ENCODE peak calls at places on chromosomes 11 and 22, in seven cellular contexts. P is neural progenitor cell, C is GM23338, U is HCT116, K is PC-3, E is hepatocyte, O is GM23248. G is an unnamed sample.

GRCh38 chr11:78023426-78023825 is 350 bp upstream of the KCTD14 start:
- DNase-seq in P (no peak), C (no peak), U (no peak), K (no peak), E (no peak), O (no peak), G (no peak)

GRCh38 chr11:128737704-128738103 is 43.8 kb downstream of the FLI1 start:
- DNase-seq in P (no peak), C (no peak), U (no peak), K (no peak), E (no peak), O (no peak), G (no peak)

GRCh38 chr22:43177479-43177878 is 9.5 kb downstream of the TTLL12 start:
- DNase-seq in P (no peak), C (no peak), U (no peak), K (no peak), E (no peak), O (no peak), G (no peak)

GRCh38 chr11:69799097-69799496 is 20.1 kb downstream of the FGF3 start:
- DNase-seq in P (no peak), C (no peak), U (no peak), K (no peak), E (no peak), O (no peak), G (no peak)

GRCh38 chr11:7050191-7050590 is 29.9 kb downstream of the NLRP14 start:
- DNase-seq in P (no peak), C (no peak), U (no peak), K (no peak), E (no peak), O (no peak), G (no peak)

GRCh38 chr22:20011123-20011992 is 5.3 kb downstream of the ARVCF start:
- DNase-seq in P (no peak), C (no peak), U (no peak), K (no peak), E (no peak), O (no peak), G (no peak)

GRCh38 chr11:10638285-10638684 is 55.3 kb downstream of the IRAG1 start:
- DNase-seq in P (no peak), C (no peak), U (no peak), K (no peak), E (peak; percentile 50), O (peak; percentile 51), G (no peak)

GRCh38 chr11:132402056-132402684 is 1031.8 kb downstream of the NTM start:
- DNase-seq in P (peak; percentile 80), C (peak; percentile 79), U (no peak), K (peak; percentile 22), E (peak; percentile 65), O (peak; percentile 73), G (peak; percentile 86)

GRCh38 chr11:8312966-8313365 is 49.3 kb upstream of the LMO1 start:
- DNase-seq in P (peak; percentile 77), C (no peak), U (no peak), K (no peak), E (no peak), O (no peak), G (no peak)

GRCh38 chr11:66006891-66007176 is 4.5 kb downstream of the BANF1 start:
- DNase-seq in P (no peak), C (no peak), U (no peak), K (peak; percentile 18), E (no peak), O (no peak), G (no peak)

GRCh38 chr11:75468534-75469340 is 35.7 kb upstream of the KLHL35 start:
- DNase-seq in P (no peak), C (no peak), U (no peak), K (no peak), E (no peak), O (peak; percentile 41), G (no peak)

GRCh38 chr11:7168741-7168990 is 79.9 kb downstream of the RBMXL2 start:
- DNase-seq in P (peak; percentile 80), C (no peak), U (no peak), K (no peak), E (no peak), O (no peak), G (no peak)

GRCh38 chr22:31084811-31085492 is 3.8 kb downstream of the SMTN start:
- DNase-seq in P (peak; percentile 90), C (peak; percentile 98), U (no peak), K (no peak), E (peak; percentile 93), O (peak; percentile 95), G (peak; percentile 88)

GRCh38 chr22:48323746-48324145 is 1503.9 kb downstream of the BRD1 start:
- DNase-seq in P (no peak), C (no peak), U (no peak), K (no peak), E (no peak), O (no peak), G (no peak)

GRCh38 chr22:46845281-46846153 is 83.1 kb downstream of the TBC1D22A start:
- DNase-seq in P (no peak), C (no peak), U (no peak), K (peak; percentile 38), E (no peak), O (peak; percentile 72), G (no peak)

GRCh38 chr22:19892249-19892879 is 37.7 kb upstream of the GNB1L start:
- DNase-seq in P (peak; percentile 65), C (no peak), U (no peak), K (no peak), E (peak; percentile 43), O (no peak), G (no peak)

GRCh38 chr11:12430912-12431311 is 53.5 kb downstream of the PARVA start:
- DNase-seq in P (no peak), C (no peak), U (no peak), K (peak; percentile 75), E (peak; percentile 64), O (peak; percentile 94), G (no peak)

GRCh38 chr11:104609766-104610165 is 288.5 kb downstream of the CASP12 start:
- DNase-seq in P (no peak), C (no peak), U (no peak), K (no peak), E (no peak), O (no peak), G (no peak)

GRCh38 chr11:78040691-78041379 is 17.8 kb upstream of the KCTD14 start:
- DNase-seq in P (no peak), C (peak; percentile 24), U (no peak), K (peak; percentile 41), E (no peak), O (no peak), G (no peak)

GRCh38 chr11:16795146-16795545 is 56.7 kb downstream of the C11orf58 start:
- DNase-seq in P (no peak), C (no peak), U (no peak), K (no peak), E (no peak), O (no peak), G (no peak)

GRCh38 chr11:119057000-119057769 is at the start of gene HYOU1:
- DNase-seq in P (peak; percentile 100), C (peak; percentile 100), U (peak; percentile 87), K (peak; percentile 98), E (peak; percentile 99), O (peak; percentile 99), G (peak; percentile 98)

GRCh38 chr11:64778473-64779298 is at the start of gene SF1:
- DNase-seq in P (peak; percentile 100), C (peak; percentile 100), U (peak; percentile 100), K (peak; percentile 100), E (peak; percentile 100), O (peak; percentile 100), G (peak; percentile 99)

GRCh38 chr22:36833073-36833472 is 16.2 kb upstream of the PVALB start:
- DNase-seq in P (no peak), C (no peak), U (no peak), K (no peak), E (no peak), O (no peak), G (no peak)

GRCh38 chr11:77198440-77198849 is 70.4 kb downstream of the MYO7A start:
- DNase-seq in P (peak; percentile 62), C (peak; percentile 87), U (peak; percentile 48), K (peak; percentile 43), E (no peak), O (no peak), G (no peak)

GRCh38 chr11:102703826-102704493 is 1.6 kb downstream of the MMP27 start:
- DNase-seq in P (no peak), C (no peak), U (no peak), K (no peak), E (no peak), O (no peak), G (no peak)

GRCh38 chr22:28783786-28784671 is 11.5 kb downstream of the CCDC117 start:
- DNase-seq in P (no peak), C (no peak), U (no peak), K (peak; percentile 38), E (peak; percentile 76), O (no peak), G (no peak)
- H3K4me2 ChIP-seq in P (no peak overlapping the region), C (no peak overlapping the region), U (no peak overlapping the region), K (peak overlapping the region; percentile 34), E (peak overlapping the region; percentile 64), O (no peak overlapping the region), G (no peak overlapping the region)

GRCh38 chr11:133957926-133958325 is 1.2 kb upstream of the IGSF9B start:
- DNase-seq in P (no peak), C (peak; percentile 35), U (no peak), K (no peak), E (no peak), O (no peak), G (no peak)

GRCh38 chr11:133955091-133955846 is 1.5 kb downstream of the IGSF9B start:
- DNase-seq in P (peak; percentile 47), C (peak; percentile 62), U (no peak), K (no peak), E (no peak), O (peak; percentile 22), G (no peak)

GRCh38 chr11:133955945-133956421 is 785 bp downstream of the IGSF9B start:
- DNase-seq in P (peak; percentile 59), C (peak; percentile 50), U (no peak), K (no peak), E (no peak), O (no peak), G (no peak)

GRCh38 chr11:133953999-133954398 is 2.8 kb downstream of the IGSF9B start:
- DNase-seq in P (no peak), C (no peak), U (no peak), K (no peak), E (no peak), O (no peak), G (no peak)

GRCh38 chr11:133956650-133957633 is at the start of gene IGSF9B:
- DNase-seq in P (peak; percentile 94), C (peak; percentile 94), U (peak; percentile 67), K (peak; percentile 74), E (peak; percentile 90), O (peak; percentile 83), G (peak; percentile 54)
- TF ChIP-seq EZH2 in P (peak; percentile 8), C (no peak), U (no peak), K (no peak), E (no peak), O (no peak), G (no peak)

DNA sequence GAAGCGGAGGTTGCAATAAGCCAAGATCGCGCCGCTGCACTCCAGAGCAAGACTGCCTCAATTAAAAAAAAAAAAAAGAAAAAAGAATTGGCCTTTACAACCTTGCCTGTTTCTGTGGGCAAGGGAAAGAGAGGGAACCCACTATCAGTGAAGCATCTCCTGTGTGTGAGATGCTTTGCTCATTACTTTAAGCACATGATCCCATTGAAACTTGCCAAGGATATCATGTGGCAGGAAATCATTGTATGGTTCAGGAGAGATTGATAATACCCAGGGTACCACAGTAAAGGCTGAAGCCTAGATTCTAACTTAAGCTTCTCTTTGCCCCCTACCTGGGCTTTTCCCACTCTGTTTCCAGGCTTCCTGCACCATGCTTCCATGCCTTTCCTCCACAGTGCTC is 3.6 kb downstream of the LDLRAD3 start:
- DNase-seq in P (no peak), C (no peak), U (no peak), K (no peak), E (no peak), O (no peak), G (no peak)
- TF ChIP-seq EZH2phosphoT487 in P (no peak), C (no peak), U (no peak), K (no peak), E (no peak), O (no peak), G (no peak)

GRCh38 chr11:57214087-57214395 is 23.0 kb downstream of the APLNR start:
- DNase-seq in P (peak; percentile 39), C (no peak), U (no peak), K (no peak), E (peak; percentile 17), O (peak; percentile 26), G (no peak)
- H3K4me2 ChIP-seq in P (peak overlapping the region; percentile 68), C (peak overlapping the region; percentile 85), U (no peak overlapping the region), K (no peak overlapping the region), E (peak overlapping the region; percentile 37), O (peak overlapping the region; percentile 54), G (no peak overlapping the region)